ENCODE peak calls at places on chromosomes 13 and 19, in ten cellular contexts. One of them, this sample, is unnamed.

GRCh38 chr13:100297413-100297812 is 208.5 kb downstream of the PCCA start:
- DNase-seq in heart right ventricle: no peak
- DNase-seq in cardiac muscle cell: no peak
- DNase-seq in tibial nerve: no peak
- DNase-seq in body of pancreas: no peak
- DNase-seq in RWPE1: no peak
- DNase-seq in WERI-Rb-1: no peak
- DNase-seq in psoas muscle: no peak
- DNase-seq in lung: no peak
- DNase-seq in HepG2: no peak
- DNase-seq in this sample: no peak

GRCh38 chr19:29806098-29806866 is 5.5 kb upstream of the CCNE1 start:
- DNase-seq in psoas muscle: peak
- DNase-seq in RWPE1: no peak
- DNase-seq in HepG2: peak
- DNase-seq in WERI-Rb-1: peak
- DNase-seq in heart right ventricle: peak
- DNase-seq in tibial nerve: no peak
- DNase-seq in lung: no peak
- DNase-seq in cardiac muscle cell: peak
- DNase-seq in body of pancreas: peak
- DNase-seq in this sample: no peak

GRCh38 chr19:28980236-28980868 is 232.6 kb downstream of the UQCRFS1 start:
- DNase-seq in cardiac muscle cell: peak
- DNase-seq in body of pancreas: no peak
- DNase-seq in psoas muscle: no peak
- DNase-seq in WERI-Rb-1: no peak
- DNase-seq in HepG2: no peak
- DNase-seq in RWPE1: no peak
- DNase-seq in tibial nerve: no peak
- DNase-seq in lung: no peak
- DNase-seq in heart right ventricle: no peak
- DNase-seq in this sample: no peak

GRCh38 chr13:38348890-38349289 is 761 bp upstream of the UFM1 start:
- DNase-seq in heart right ventricle: no peak
- DNase-seq in RWPE1: peak
- DNase-seq in cardiac muscle cell: peak
- DNase-seq in WERI-Rb-1: no peak
- DNase-seq in body of pancreas: no peak
- DNase-seq in psoas muscle: no peak
- DNase-seq in HepG2: no peak
- DNase-seq in lung: no peak
- DNase-seq in tibial nerve: no peak
- DNase-seq in this sample: no peak

GRCh38 chr19:49114630-49115363 is 627 bp downstream of the LIN7B start:
- DNase-seq in WERI-Rb-1: peak
- DNase-seq in RWPE1: no peak
- DNase-seq in body of pancreas: peak
- DNase-seq in lung: peak
- DNase-seq in heart right ventricle: peak
- DNase-seq in cardiac muscle cell: peak
- DNase-seq in HepG2: peak
- DNase-seq in tibial nerve: peak
- DNase-seq in psoas muscle: peak
- DNase-seq in this sample: peak

GRCh38 chr19:2239771-2240770 is 3.4 kb downstream of the SF3A2 start:
- DNase-seq in heart right ventricle: no peak
- DNase-seq in WERI-Rb-1: no peak
- DNase-seq in tibial nerve: no peak
- DNase-seq in HepG2: no peak
- DNase-seq in body of pancreas: no peak
- DNase-seq in RWPE1: no peak
- DNase-seq in psoas muscle: no peak
- DNase-seq in lung: no peak
- DNase-seq in cardiac muscle cell: no peak
- DNase-seq in this sample: no peak

GRCh38 chr13:34577051-34577450 is 365.0 kb upstream of the NBEA start:
- DNase-seq in HepG2: no peak
- DNase-seq in tibial nerve: no peak
- DNase-seq in cardiac muscle cell: no peak
- DNase-seq in body of pancreas: no peak
- DNase-seq in WERI-Rb-1: no peak
- DNase-seq in psoas muscle: no peak
- DNase-seq in heart right ventricle: no peak
- DNase-seq in RWPE1: no peak
- DNase-seq in lung: no peak
- DNase-seq in this sample: no peak

GRCh38 chr13:26961890-26962615 is 201.5 kb upstream of the GPR12 start:
- DNase-seq in WERI-Rb-1: no peak
- DNase-seq in lung: peak
- DNase-seq in cardiac muscle cell: no peak
- DNase-seq in HepG2: peak
- DNase-seq in heart right ventricle: no peak
- DNase-seq in psoas muscle: no peak
- DNase-seq in RWPE1: no peak
- DNase-seq in tibial nerve: no peak
- DNase-seq in body of pancreas: peak
- DNase-seq in this sample: peak

GRCh38 chr19:19758164-19758563 is 25.3 kb upstream of the ZNF14 start:
- DNase-seq in psoas muscle: no peak
- DNase-seq in WERI-Rb-1: no peak
- DNase-seq in body of pancreas: no peak
- DNase-seq in tibial nerve: no peak
- DNase-seq in RWPE1: no peak
- DNase-seq in HepG2: no peak
- DNase-seq in lung: no peak
- DNase-seq in heart right ventricle: no peak
- DNase-seq in cardiac muscle cell: no peak
- DNase-seq in this sample: no peak

GRCh38 chr13:42393573-42394360 is 121.8 kb downstream of the AKAP11 start:
- DNase-seq in psoas muscle: no peak
- DNase-seq in cardiac muscle cell: no peak
- DNase-seq in lung: no peak
- DNase-seq in HepG2: no peak
- DNase-seq in tibial nerve: no peak
- DNase-seq in body of pancreas: no peak
- DNase-seq in heart right ventricle: no peak
- DNase-seq in WERI-Rb-1: no peak
- DNase-seq in RWPE1: no peak
- DNase-seq in this sample: no peak

GRCh38 chr13:72204291-72204690 is 337.3 kb upstream of the DACH1 start:
- DNase-seq in body of pancreas: no peak
- DNase-seq in lung: no peak
- DNase-seq in RWPE1: peak
- DNase-seq in psoas muscle: no peak
- DNase-seq in cardiac muscle cell: no peak
- DNase-seq in HepG2: no peak
- DNase-seq in WERI-Rb-1: no peak
- DNase-seq in tibial nerve: no peak
- DNase-seq in heart right ventricle: no peak
- DNase-seq in this sample: no peak

GRCh38 chr13:98822238-98822606 is 69.8 kb upstream of the SLC15A1 start:
- DNase-seq in heart right ventricle: no peak
- DNase-seq in tibial nerve: no peak
- DNase-seq in lung: no peak
- DNase-seq in psoas muscle: no peak
- DNase-seq in WERI-Rb-1: no peak
- DNase-seq in HepG2: no peak
- DNase-seq in body of pancreas: peak
- DNase-seq in cardiac muscle cell: peak
- DNase-seq in RWPE1: no peak
- DNase-seq in this sample: no peak

GRCh38 chr19:30092721-30093569 is 150.9 kb downstream of the URI1 start:
- DNase-seq in WERI-Rb-1: no peak
- DNase-seq in HepG2: no peak
- DNase-seq in RWPE1: no peak
- DNase-seq in cardiac muscle cell: no peak
- DNase-seq in tibial nerve: no peak
- DNase-seq in psoas muscle: no peak
- DNase-seq in body of pancreas: no peak
- DNase-seq in lung: no peak
- DNase-seq in heart right ventricle: no peak
- DNase-seq in this sample: no peak

GRCh38 chr19:41563847-41564514 is 12.0 kb upstream of the CEACAM21 start:
- DNase-seq in psoas muscle: no peak
- DNase-seq in heart right ventricle: no peak
- DNase-seq in WERI-Rb-1: no peak
- DNase-seq in cardiac muscle cell: no peak
- DNase-seq in RWPE1: peak
- DNase-seq in tibial nerve: no peak
- DNase-seq in HepG2: no peak
- DNase-seq in body of pancreas: no peak
- DNase-seq in lung: no peak
- DNase-seq in this sample: no peak

GRCh38 chr13:95660981-95661581 is 15.9 kb upstream of the DNAJC3 start:
- DNase-seq in WERI-Rb-1: peak
- DNase-seq in tibial nerve: no peak
- DNase-seq in psoas muscle: no peak
- DNase-seq in cardiac muscle cell: peak
- DNase-seq in body of pancreas: peak
- DNase-seq in HepG2: peak
- DNase-seq in heart right ventricle: no peak
- DNase-seq in lung: no peak
- DNase-seq in RWPE1: peak
- DNase-seq in this sample: no peak

GRCh38 chr19:39830847-39831246 is 3.1 kb downstream of the DYRK1B start:
- DNase-seq in HepG2: no peak
- DNase-seq in psoas muscle: no peak
- DNase-seq in body of pancreas: no peak
- DNase-seq in RWPE1: no peak
- DNase-seq in WERI-Rb-1: no peak
- DNase-seq in cardiac muscle cell: no peak
- DNase-seq in lung: no peak
- DNase-seq in tibial nerve: no peak
- DNase-seq in heart right ventricle: no peak
- DNase-seq in this sample: no peak

GRCh38 chr13:79455331-79455730 is 25.6 kb upstream of the NDFIP2 start:
- DNase-seq in HepG2: no peak
- DNase-seq in RWPE1: no peak
- DNase-seq in tibial nerve: no peak
- DNase-seq in body of pancreas: no peak
- DNase-seq in cardiac muscle cell: no peak
- DNase-seq in psoas muscle: no peak
- DNase-seq in lung: no peak
- DNase-seq in WERI-Rb-1: no peak
- DNase-seq in heart right ventricle: no peak
- DNase-seq in this sample: no peak

DNA sequence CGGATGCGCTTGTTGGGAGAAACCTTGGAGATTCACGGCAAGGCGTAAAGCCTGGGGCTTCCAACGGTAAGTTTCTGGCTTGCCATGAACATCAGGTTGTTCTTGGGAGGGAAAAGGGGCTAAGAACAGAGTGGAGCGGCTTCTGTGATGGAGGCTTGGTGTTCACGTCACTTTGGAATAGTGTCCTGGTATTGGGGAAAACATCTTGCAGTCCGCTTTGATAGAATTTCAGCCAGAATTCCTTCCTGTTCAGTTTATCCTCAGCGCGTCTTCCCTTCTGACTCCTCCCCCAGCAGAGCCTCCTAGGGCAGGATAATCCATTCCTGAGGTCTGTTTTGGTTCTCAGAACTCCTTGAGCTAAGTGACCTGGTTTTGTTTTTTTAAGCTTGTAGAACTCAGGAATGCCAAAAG is 2.0 kb downstream of the KCTD15 start:
- DNase-seq in lung: no peak
- DNase-seq in WERI-Rb-1: peak
- DNase-seq in tibial nerve: no peak
- DNase-seq in psoas muscle: no peak
- DNase-seq in heart right ventricle: no peak
- DNase-seq in body of pancreas: no peak
- DNase-seq in cardiac muscle cell: peak
- DNase-seq in HepG2: no peak
- DNase-seq in RWPE1: no peak
- DNase-seq in this sample: no peak
- H3K27ac ChIP-seq in lung: peak
- H3K27ac ChIP-seq in WERI-Rb-1: peak
- H3K27ac ChIP-seq in tibial nerve: peak
- H3K27ac ChIP-seq in psoas muscle: peak
- H3K27ac ChIP-seq in heart right ventricle: peak
- H3K27ac ChIP-seq in body of pancreas: peak
- H3K27ac ChIP-seq in cardiac muscle cell: peak
- H3K27ac ChIP-seq in HepG2: no peak
- H3K27ac ChIP-seq in RWPE1: peak
- H3K27ac ChIP-seq in this sample: peak

GRCh38 chr13:102440259-102440936 is 38.5 kb upstream of the FGF14 start:
- DNase-seq in cardiac muscle cell: no peak
- DNase-seq in psoas muscle: no peak
- DNase-seq in lung: no peak
- DNase-seq in heart right ventricle: no peak
- DNase-seq in tibial nerve: no peak
- DNase-seq in HepG2: no peak
- DNase-seq in WERI-Rb-1: no peak
- DNase-seq in RWPE1: peak
- DNase-seq in body of pancreas: peak
- DNase-seq in this sample: peak

GRCh38 chr13:102443234-102443633 is 41.4 kb upstream of the FGF14 start:
- DNase-seq in body of pancreas: no peak
- DNase-seq in tibial nerve: no peak
- DNase-seq in lung: no peak
- DNase-seq in cardiac muscle cell: no peak
- DNase-seq in RWPE1: no peak
- DNase-seq in psoas muscle: no peak
- DNase-seq in WERI-Rb-1: no peak
- DNase-seq in HepG2: no peak
- DNase-seq in heart right ventricle: no peak
- DNase-seq in this sample: no peak

GRCh38 chr13:102441085-102441484 is 39.2 kb upstream of the FGF14 start:
- DNase-seq in heart right ventricle: no peak
- DNase-seq in lung: no peak
- DNase-seq in psoas muscle: no peak
- DNase-seq in WERI-Rb-1: no peak
- DNase-seq in tibial nerve: no peak
- DNase-seq in body of pancreas: no peak
- DNase-seq in cardiac muscle cell: no peak
- DNase-seq in HepG2: no peak
- DNase-seq in RWPE1: no peak
- DNase-seq in this sample: no peak
- H3K27ac ChIP-seq in heart right ventricle: no peak
- H3K27ac ChIP-seq in lung: no peak
- H3K27ac ChIP-seq in psoas muscle: no peak
- H3K27ac ChIP-seq in WERI-Rb-1: no peak
- H3K27ac ChIP-seq in tibial nerve: no peak
- H3K27ac ChIP-seq in body of pancreas: no peak
- H3K27ac ChIP-seq in cardiac muscle cell: no peak
- H3K27ac ChIP-seq in HepG2: no peak
- H3K27ac ChIP-seq in RWPE1: no peak
- H3K27ac ChIP-seq in this sample: no peak

GRCh38 chr19:7987084-7987768 is 18.2 kb downstream of the ELAVL1 start:
- DNase-seq in WERI-Rb-1: no peak
- DNase-seq in tibial nerve: no peak
- DNase-seq in psoas muscle: no peak
- DNase-seq in RWPE1: no peak
- DNase-seq in HepG2: no peak
- DNase-seq in body of pancreas: no peak
- DNase-seq in lung: no peak
- DNase-seq in heart right ventricle: no peak
- DNase-seq in cardiac muscle cell: no peak
- DNase-seq in this sample: no peak
- H3K27ac ChIP-seq in WERI-Rb-1: no peak
- H3K27ac ChIP-seq in tibial nerve: peak
- H3K27ac ChIP-seq in psoas muscle: no peak
- H3K27ac ChIP-seq in RWPE1: peak
- H3K27ac ChIP-seq in HepG2: no peak
- H3K27ac ChIP-seq in body of pancreas: peak
- H3K27ac ChIP-seq in lung: no peak
- H3K27ac ChIP-seq in heart right ventricle: no peak
- H3K27ac ChIP-seq in cardiac muscle cell: no peak
- H3K27ac ChIP-seq in this sample: peak

GRCh38 chr19:1018393-1018792 is 2.5 kb downstream of the TMEM259 start:
- DNase-seq in tibial nerve: no peak
- DNase-seq in WERI-Rb-1: no peak
- DNase-seq in lung: no peak
- DNase-seq in RWPE1: no peak
- DNase-seq in psoas muscle: no peak
- DNase-seq in cardiac muscle cell: no peak
- DNase-seq in HepG2: no peak
- DNase-seq in body of pancreas: no peak
- DNase-seq in heart right ventricle: no peak
- DNase-seq in this sample: no peak
- H3K27ac ChIP-seq in tibial nerve: no peak
- H3K27ac ChIP-seq in WERI-Rb-1: no peak
- H3K27ac ChIP-seq in lung: no peak
- H3K27ac ChIP-seq in RWPE1: peak
- H3K27ac ChIP-seq in psoas muscle: no peak
- H3K27ac ChIP-seq in cardiac muscle cell: no peak
- H3K27ac ChIP-seq in HepG2: no peak
- H3K27ac ChIP-seq in body of pancreas: no peak
- H3K27ac ChIP-seq in heart right ventricle: no peak
- H3K27ac ChIP-seq in this sample: peak

This sample was measured in stomach.